ENCODE peak calls at places on chromosomes 2 and 18, in six cellular contexts. T is cardiac fibroblast, A is fibroblast of pulmonary artery, X is gastrocnemius medialis, J is H9, Z is GM12865. K is an unnamed sample.

GRCh38 chr2:10305254-10305635 is 2.5 kb downstream of the HPCAL1 start:
- DNase-seq in Z (no peak), T (no peak), X (no peak), J (no peak), A (no peak), K (no peak)

GRCh38 chr2:26318950-26319349 is 27.0 kb upstream of the SELENOI start:
- DNase-seq in Z (no peak), X (no peak), T (no peak), A (no peak), J (no peak), K (no peak)

GRCh38 chr2:118474151-118474561 is 373.3 kb downstream of the EN1 start:
- DNase-seq in X (no peak), J (no peak), Z (no peak), T (no peak), A (no peak), K (no peak)

GRCh38 chr2:237706257-237706656 is 78.9 kb downstream of the LRRFIP1 start:
- DNase-seq in A (no peak), X (no peak), T (no peak), Z (no peak), J (no peak), K (no peak)

GRCh38 chr18:26547302-26548143 is 830 bp downstream of the KCTD1 start:
- DNase-seq in Z (peak), X (no peak), T (peak), J (peak), A (peak), K (peak)

GRCh38 chr2:10547011-10547410 is 98.9 kb upstream of the ODC1 start:
- DNase-seq in T (peak), A (no peak), X (no peak), J (no peak), Z (no peak), K (no peak)

GRCh38 chr2:187547353-187547979 is 6.8 kb downstream of the TFPI start:
- DNase-seq in X (peak), Z (no peak), A (peak), J (no peak), T (peak), K (no peak)

GRCh38 chr2:20138696-20139095 is 86.2 kb downstream of the SDC1 start:
- DNase-seq in A (no peak), T (no peak), Z (no peak), J (no peak), X (no peak), K (no peak)

GRCh38 chr2:12032975-12033374 is 286.5 kb downstream of the LPIN1 start:
- DNase-seq in T (peak), J (no peak), A (no peak), Z (no peak), X (no peak), K (no peak)

GRCh38 chr2:195520671-195521155 is 136.3 kb upstream of the SLC39A10 start:
- DNase-seq in Z (no peak), A (peak), T (peak), X (no peak), J (no peak), K (no peak)

GRCh38 chr2:212686285-212686895 is 147.8 kb upstream of the ERBB4 start:
- DNase-seq in Z (peak), X (peak), T (peak), J (peak), A (peak), K (peak)

GRCh38 chr2:43082111-43082877 is 144.1 kb downstream of the ZFP36L2 start:
- DNase-seq in A (peak), X (no peak), J (no peak), Z (no peak), T (peak), K (no peak)

GRCh38 chr2:85997016-85997970 is 108.4 kb downstream of the POLR1A start:
- DNase-seq in Z (no peak), A (peak), J (peak), X (peak), T (peak), K (no peak)

GRCh38 chr2:221502270-221502973 is 69.7 kb downstream of the EPHA4 start:
- DNase-seq in T (peak), A (peak), Z (no peak), J (no peak), X (no peak), K (no peak)

GRCh38 chr18:52319423-52319822 is 20.6 kb upstream of the DCC start:
- DNase-seq in X (no peak), T (no peak), A (no peak), J (no peak), Z (no peak), K (peak)

GRCh38 chr2:136670-137069 is 90.4 kb upstream of the FAM110C start:
- DNase-seq in X (no peak), J (peak), T (no peak), Z (no peak), A (no peak), K (no peak)

GRCh38 chr2:1041012-1041805 is 90.6 kb downstream of the SNTG2 start:
- DNase-seq in X (no peak), A (no peak), T (no peak), J (no peak), Z (no peak), K (no peak)

GRCh38 chr2:26516781-26517180 is 38.9 kb upstream of the OTOF start:
- DNase-seq in A (no peak), T (no peak), Z (no peak), J (no peak), X (no peak), K (no peak)

GRCh38 chr2:194003911-194004310 is 1653.1 kb upstream of the SLC39A10 start:
- DNase-seq in X (no peak), T (peak), J (no peak), Z (no peak), A (no peak), K (no peak)

GRCh38 chr18:77119101-77119850 is 13.3 kb downstream of the MBP start:
- DNase-seq in X (no peak), J (no peak), Z (no peak), A (no peak), T (no peak), K (no peak)

GRCh38 chr18:13726972-13727331 is 479 bp downstream of the RNMT start:
- DNase-seq in A (peak), X (peak), T (peak), J (peak), Z (peak), K (no peak)

GRCh38 chr2:64645014-64645418 is 8.7 kb downstream of the SERTAD2 start:
- DNase-seq in X (peak), A (peak), Z (peak), J (peak), T (peak), K (peak)

GRCh38 chr18:45771587-45771986 is 47.6 kb downstream of the SLC14A1 start:
- DNase-seq in T (peak), A (no peak), Z (no peak), X (no peak), J (no peak), K (no peak)

GRCh38 chr2:179193759-179194394 is 70.8 kb downstream of the SESTD1 start:
- DNase-seq in X (no peak), T (no peak), J (no peak), Z (no peak), A (no peak), K (no peak)
- TF ChIP-seq CTCF in X (no peak), T (no peak), J (peak), Z (no peak), A (no peak), K (no peak)

GRCh38 chr18:38052879-38053590 is 487.4 kb upstream of the CELF4 start:
- DNase-seq in J (no peak), A (no peak), Z (no peak), T (no peak), X (no peak), K (no peak)

GRCh38 chr18:38042496-38042895 is 476.9 kb upstream of the CELF4 start:
- DNase-seq in X (no peak), T (no peak), J (no peak), A (no peak), Z (no peak), K (no peak)

DNA sequence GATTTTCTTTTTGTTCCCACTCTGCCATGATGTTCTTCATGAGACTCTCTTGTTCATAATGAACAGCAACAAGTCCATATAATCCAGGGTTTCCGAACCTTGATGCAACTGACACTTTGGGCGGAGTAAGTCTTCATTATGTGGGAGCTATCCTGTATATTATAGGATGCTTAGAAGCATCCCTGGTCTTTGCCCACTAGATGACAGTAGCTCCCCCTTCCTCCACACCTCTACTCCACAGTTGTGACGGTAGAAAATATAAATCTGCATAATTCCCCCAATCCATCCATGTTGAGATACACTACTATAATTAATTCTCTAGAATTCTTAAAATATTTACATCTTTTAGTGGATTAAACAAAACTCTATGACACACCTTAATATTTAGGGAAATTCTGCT is 482.2 kb upstream of the CELF4 start:
- DNase-seq in X (no peak), J (no peak), Z (no peak), T (no peak), A (no peak), K (no peak)
- TF ChIP-seq CTCF in X (no peak), J (peak), Z (peak), T (no peak), A (no peak), K (no peak)

DNA sequence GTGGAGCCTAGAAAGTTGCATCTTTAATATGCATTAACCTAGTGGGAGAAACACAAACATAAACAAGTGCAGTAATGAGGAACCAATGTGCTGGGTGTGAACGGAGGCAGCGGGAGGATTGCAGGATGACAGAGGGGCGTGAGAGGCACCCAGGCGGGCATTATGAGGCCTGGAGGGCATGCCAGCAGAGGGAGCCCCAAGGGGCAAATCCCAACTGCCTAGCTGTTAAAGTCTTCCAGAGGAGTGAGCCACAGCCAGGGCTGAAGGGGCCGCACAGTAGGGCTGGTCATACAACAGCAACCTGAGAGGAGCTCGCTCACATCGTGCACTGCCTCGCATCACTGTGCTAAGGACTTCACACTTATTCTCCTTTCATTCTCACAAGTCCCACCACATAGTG is 13.3 kb upstream of the PRELID3A start:
- DNase-seq in T (no peak), Z (no peak), A (peak), X (no peak), J (peak), K (no peak)
- TF ChIP-seq CTCF in T (peak), Z (peak), A (peak), X (no peak), J (peak), K (no peak)

GRCh38 chr2:169676357-169676756 is 17.8 kb downstream of the CFAP210 start:
- DNase-seq in T (no peak), J (no peak), Z (no peak), X (no peak), A (no peak), K (no peak)
- TF ChIP-seq CTCF in T (no peak), J (peak), Z (peak), X (no peak), A (peak), K (no peak)

DNA sequence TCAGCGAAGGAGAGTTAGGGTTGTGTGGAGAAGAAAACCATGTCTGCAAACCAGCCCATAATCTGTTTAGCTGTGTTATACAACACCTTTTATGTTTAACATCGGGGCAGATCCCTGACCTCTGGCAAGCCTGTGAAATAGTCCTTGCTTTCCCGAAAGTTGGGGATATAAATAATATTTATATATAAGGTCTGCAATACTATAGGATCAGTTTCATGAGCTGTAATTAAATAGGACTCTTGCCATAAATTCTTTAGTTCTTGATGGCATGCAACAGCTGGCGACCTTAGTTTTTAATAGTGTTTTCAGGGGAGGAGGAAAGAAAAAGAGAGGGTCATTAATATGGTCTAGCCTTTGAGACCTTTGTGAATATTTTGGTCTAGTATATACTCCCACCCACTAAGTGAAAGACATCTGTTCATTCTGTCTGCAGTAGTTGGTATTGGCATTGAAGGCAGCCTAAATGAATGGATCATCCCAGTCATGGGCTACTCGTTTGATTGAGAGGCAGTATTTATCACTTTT is 166.5 kb downstream of the MTX2 start:
- DNase-seq in X (no peak), T (no peak), Z (no peak), A (no peak), J (no peak), K (no peak)
- TF ChIP-seq CTCF in X (no peak), T (no peak), Z (no peak), A (no peak), J (no peak), K (no peak)

DNA sequence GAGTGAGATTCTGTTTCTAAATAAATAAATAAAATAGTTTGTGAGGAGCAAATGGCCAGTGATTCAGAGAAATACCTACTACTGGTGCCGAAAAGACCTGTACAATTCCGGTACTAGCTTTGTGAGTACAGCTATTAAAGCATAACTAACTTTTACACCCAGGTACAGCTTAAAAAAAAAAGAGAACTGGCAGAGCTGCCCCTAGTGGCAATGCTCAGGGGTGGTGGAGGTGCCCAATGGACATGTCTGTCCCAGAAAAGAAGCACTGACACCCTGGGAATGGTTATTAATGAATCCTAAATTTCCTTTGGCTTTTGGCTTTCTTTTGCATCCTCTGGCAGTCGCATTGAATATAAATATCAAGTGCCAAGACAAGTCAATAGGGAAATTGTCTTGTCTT is 87.0 kb downstream of the LIPG start:
- DNase-seq in X (no peak), T (no peak), Z (no peak), A (no peak), J (no peak), K (no peak)
- TF ChIP-seq CTCF in X (peak), T (peak), Z (peak), A (no peak), J (peak), K (no peak)

DNA sequence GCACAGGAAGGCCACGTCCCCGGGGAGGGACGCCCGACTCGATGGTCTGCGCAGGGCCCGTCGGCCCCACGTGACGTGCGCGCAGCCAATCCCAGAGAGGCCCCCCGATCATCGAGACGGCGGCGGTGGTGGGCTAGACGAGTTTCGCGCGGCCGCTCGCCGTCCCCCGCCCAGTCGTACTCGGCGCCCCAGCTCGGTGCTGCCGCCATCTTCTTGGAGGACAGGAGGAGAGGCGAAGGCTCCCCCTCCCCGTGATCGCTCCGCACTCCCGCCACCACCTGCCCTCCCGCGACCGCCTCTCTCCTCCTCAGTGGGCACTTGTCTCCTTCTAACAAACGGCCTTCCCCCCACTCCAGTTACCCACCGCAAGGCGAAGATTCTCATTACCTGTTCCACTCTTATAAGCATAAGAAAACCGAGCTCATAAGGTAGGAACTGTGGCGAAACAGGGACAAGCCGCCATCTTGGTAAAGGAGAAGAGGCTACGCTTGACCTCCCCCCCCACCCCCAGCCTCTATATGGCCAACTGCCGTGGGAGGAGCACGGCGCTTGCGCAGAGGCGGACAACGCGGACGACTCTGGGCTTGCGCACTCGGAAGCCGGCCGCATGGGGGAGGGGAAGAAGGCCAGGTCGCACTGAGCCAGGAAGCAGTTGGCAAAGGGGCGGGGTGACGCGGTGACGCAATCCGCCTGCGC is at the start of gene HDLBP:
- DNase-seq in J (peak), Z (peak), T (peak), A (peak), X (peak), K (peak)
- TF ChIP-seq CTCF in J (peak), Z (peak), T (no peak), A (peak), X (peak), K (no peak)

DNA sequence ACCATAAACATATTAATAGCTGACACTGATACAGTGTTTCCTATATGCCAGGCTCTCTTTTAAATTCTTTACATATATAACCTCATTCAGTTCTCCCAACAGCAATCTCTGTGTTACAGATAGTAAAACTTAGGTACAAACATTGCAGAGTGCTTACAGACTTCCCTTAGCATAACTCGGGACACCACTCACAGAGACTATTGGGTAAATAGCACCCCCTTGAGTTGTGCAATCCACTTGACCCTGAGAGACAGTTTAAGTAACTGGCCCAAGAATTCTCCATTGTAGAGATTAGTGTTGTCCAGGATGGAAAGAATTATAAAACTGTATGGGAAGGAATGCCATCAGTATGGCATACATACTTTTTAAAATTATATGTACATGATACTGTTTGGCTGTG is 110.1 kb downstream of the POLE4 start:
- DNase-seq in A (no peak), J (no peak), Z (peak), T (peak), X (no peak), K (no peak)
- TF ChIP-seq CTCF in A (no peak), J (no peak), Z (peak), T (no peak), X (no peak), K (no peak)